ENCODE peak calls at places on chromosomes 11 and 22, in nine cellular contexts. S is psoas muscle, T is transverse colon, W is esophagus squamous epithelium, C is bronchial epithelial cell, K is mesenchymal stem cell, M is spleen, X is upper lobe of left lung, U is heart left ventricle. G is an unnamed sample.

GRCh38 chr11:95371147-95371546 is 140.1 kb upstream of the SESN3 start:
- DNase-seq in S (no peak), T (no peak), W (no peak), C (no peak), K (no peak), M (no peak), X (peak; percentile 24), U (no peak), G (no peak)

GRCh38 chr11:71519546-71519945 is 7.5 kb upstream of the KRTAP5-7 start:
- DNase-seq in S (no peak), T (no peak), W (no peak), C (no peak), K (no peak), M (no peak), X (no peak), U (no peak), G (no peak)

GRCh38 chr22:29855611-29856181 is 17.6 kb upstream of the ASCC2 start:
- DNase-seq in S (peak; percentile 82), T (no peak), W (no peak), C (no peak), K (no peak), M (no peak), X (peak; percentile 43), U (peak; percentile 89), G (peak; percentile 70)

GRCh38 chr11:75536786-75537629 is 11.3 kb upstream of the GDPD5 start:
- DNase-seq in S (no peak), T (no peak), W (no peak), C (peak; percentile 88), K (no peak), M (no peak), X (no peak), U (no peak), G (no peak)

GRCh38 chr11:82892611-82893169 is 7.5 kb downstream of the PRCP start:
- DNase-seq in S (no peak), T (no peak), W (no peak), C (no peak), K (no peak), M (no peak), X (no peak), U (no peak), G (no peak)

GRCh38 chr22:19911540-19912235 is 29.9 kb upstream of the COMT start:
- DNase-seq in S (no peak), T (no peak), W (no peak), C (no peak), K (no peak), M (no peak), X (no peak), U (no peak), G (no peak)

GRCh38 chr22:31937328-31937727 is 7.0 kb upstream of the YWHAH start:
- DNase-seq in S (no peak), T (no peak), W (no peak), C (no peak), K (no peak), M (peak; percentile 43), X (no peak), U (no peak), G (no peak)

GRCh38 chr11:12008790-12009616 is 577 bp upstream of the DKK3 start:
- DNase-seq in S (no peak), T (peak; percentile 14), W (no peak), C (no peak), K (peak; percentile 74), M (no peak), X (peak; percentile 35), U (peak; percentile 68), G (peak; percentile 80)

GRCh38 chr11:128608732-128609131 is 21.4 kb upstream of the ETS1 start:
- DNase-seq in S (no peak), T (no peak), W (no peak), C (no peak), K (no peak), M (no peak), X (no peak), U (no peak), G (no peak)

GRCh38 chr11:128615076-128615475 is 27.7 kb upstream of the ETS1 start:
- DNase-seq in S (no peak), T (no peak), W (no peak), C (no peak), K (no peak), M (no peak), X (no peak), U (no peak), G (no peak)

GRCh38 chr11:128607819-128608218 is 20.5 kb upstream of the ETS1 start:
- DNase-seq in S (no peak), T (no peak), W (no peak), C (no peak), K (no peak), M (no peak), X (no peak), U (no peak), G (no peak)

GRCh38 chr11:128613300-128613995 is 26.1 kb upstream of the ETS1 start:
- DNase-seq in S (no peak), T (no peak), W (no peak), C (no peak), K (no peak), M (peak; percentile 74), X (no peak), U (no peak), G (no peak)

DNA sequence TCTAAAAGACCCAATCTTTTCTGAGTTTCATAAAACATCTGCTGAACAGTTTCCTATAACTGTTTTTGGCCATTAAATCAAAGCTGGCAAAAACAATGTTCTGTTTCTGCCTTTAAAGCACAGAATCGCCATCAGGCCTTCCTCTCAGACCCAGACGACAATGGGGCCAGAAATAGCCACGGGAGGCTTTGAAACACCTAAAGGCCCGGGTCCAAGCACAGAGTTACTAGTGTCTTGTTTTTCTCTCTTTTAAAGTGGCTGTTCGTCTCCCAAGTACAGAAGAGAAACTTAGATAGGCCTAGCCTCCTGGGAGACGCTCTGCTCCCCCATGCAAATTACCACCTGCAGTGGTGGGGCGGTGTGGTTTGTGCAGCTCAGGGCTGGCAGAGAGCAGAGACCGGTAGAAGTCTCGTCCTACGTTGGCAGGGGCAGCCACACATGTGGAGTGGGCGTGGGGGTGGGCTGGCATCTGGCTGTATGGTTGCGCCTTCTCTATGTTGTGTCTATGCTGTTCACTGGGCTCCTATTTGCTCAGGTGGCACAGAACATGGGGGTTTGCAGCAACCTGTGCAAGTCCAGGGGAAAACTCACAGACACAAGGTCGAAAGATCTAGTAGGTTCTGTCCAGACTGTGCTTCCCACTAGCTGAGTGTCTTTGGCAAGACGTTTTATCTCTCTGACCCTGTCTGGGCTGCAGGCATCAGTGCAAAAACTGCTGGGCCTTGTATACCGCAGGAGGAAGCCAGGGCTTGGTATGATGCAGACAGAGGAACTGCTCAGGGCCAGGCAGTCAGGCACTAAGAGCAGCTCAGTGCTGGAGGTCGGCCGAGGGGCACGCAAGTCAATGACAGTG is 23.6 kb upstream of the ETS1 start:
- DNase-seq in S (no peak), T (peak; percentile 77), W (peak; percentile 40), C (no peak), K (no peak), M (peak; percentile 94), X (no peak), U (no peak), G (no peak)
- H3K4me3 ChIP-seq in S (no peak overlapping the region), T (no peak overlapping the region), W (no peak overlapping the region), C (no peak overlapping the region), K (no peak overlapping the region), M (no peak overlapping the region), X (no peak overlapping the region), U (no peak overlapping the region), G (no peak overlapping the region)

DNA sequence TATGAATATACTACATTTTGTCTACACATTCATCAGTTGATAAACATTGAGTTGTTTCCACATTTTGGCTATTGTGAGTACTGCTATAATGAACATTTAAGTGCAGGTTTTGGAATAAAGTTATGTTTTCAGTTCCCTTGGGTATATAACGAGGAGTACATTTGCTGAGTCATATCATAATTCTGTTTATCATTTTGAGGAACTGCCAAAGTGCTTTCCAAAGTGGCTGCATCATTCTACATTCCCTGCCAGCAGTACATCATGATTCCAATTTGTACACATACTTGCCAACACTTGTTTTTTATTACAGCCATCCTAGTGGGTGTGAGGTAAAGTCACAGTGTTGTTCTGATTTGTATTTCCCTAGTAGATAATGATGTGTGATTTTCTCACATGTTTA is 1458.6 kb upstream of the TENM4 start:
- DNase-seq in S (no peak), T (no peak), W (no peak), C (peak; percentile 92), K (no peak), M (no peak), X (no peak), U (no peak), G (peak; percentile 3)
- H3K27me3 ChIP-seq in S (no peaks in the 10 kb centered on the region), T (no peaks in the 10 kb centered on the region), W (no peaks in the 10 kb centered on the region), C (no peaks in the 10 kb centered on the region), K (no peaks in the 10 kb centered on the region), M (no peaks in the 10 kb centered on the region), X (no peaks in the 10 kb centered on the region), U (no peaks in the 10 kb centered on the region), G (no peaks in the 10 kb centered on the region)

GRCh38 chr22:50438305-50439275 is 36.2 kb downstream of the SBF1 start:
- DNase-seq in S (no peak), T (no peak), W (no peak), C (no peak), K (no peak), M (no peak), X (no peak), U (peak; percentile 22), G (no peak)

GRCh38 chr22:50441428-50441993 is 33.3 kb downstream of the SBF1 start:
- DNase-seq in S (peak; percentile 56), T (no peak), W (no peak), C (no peak), K (no peak), M (no peak), X (peak; percentile 14), U (no peak), G (no peak)

GRCh38 chr22:50443202-50443601 is 31.6 kb downstream of the SBF1 start:
- DNase-seq in S (no peak), T (no peak), W (no peak), C (no peak), K (no peak), M (no peak), X (no peak), U (peak; percentile 27), G (no peak)

GRCh38 chr22:50439314-50440250 is 35.3 kb downstream of the SBF1 start:
- DNase-seq in S (peak; percentile 51), T (no peak), W (no peak), C (no peak), K (no peak), M (no peak), X (no peak), U (peak; percentile 21), G (no peak)

DNA sequence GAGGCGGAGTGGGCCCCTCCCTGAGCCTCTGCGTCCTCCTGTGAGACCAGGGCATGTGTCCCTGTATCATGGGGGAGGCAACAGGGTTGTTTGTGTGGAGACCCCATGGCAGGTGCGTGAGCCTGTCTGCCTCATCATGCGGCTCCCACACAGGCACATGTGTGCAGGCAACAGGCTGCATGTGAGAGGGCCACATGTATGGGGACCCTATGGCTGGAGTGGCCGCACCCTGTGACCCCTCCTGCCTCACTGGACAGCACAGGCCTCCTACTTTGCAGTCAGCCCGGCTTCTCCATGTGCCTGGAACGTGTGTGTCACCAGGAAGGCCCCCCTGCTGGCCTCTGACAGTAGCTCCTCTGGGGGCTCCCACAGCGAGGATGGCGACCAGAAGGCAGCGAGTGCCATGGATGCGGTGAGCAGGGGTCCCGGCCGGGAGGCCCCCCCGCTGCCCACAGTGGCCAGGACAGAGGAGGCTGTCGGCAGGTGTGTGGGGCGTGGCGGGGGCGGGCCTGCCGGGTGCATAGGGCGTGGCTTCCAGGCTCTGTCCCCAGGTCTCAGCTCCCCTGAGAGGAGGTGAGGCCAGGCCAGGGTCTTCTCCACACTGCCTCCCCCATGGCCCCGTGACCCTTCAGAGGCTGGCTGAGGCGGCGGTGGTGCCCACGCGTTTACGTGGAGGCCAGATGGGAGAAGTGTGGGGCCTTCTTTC is 34.1 kb downstream of the SBF1 start:
- DNase-seq in S (peak; percentile 53), T (no peak), W (no peak), C (no peak), K (no peak), M (no peak), X (no peak), U (peak; percentile 18), G (no peak)
- H3K36me3 ChIP-seq in S (peaks cover 9% of the 10 kb centered on the region), T (peaks cover 25% of the 10 kb centered on the region), W (peaks cover 36% of the 10 kb centered on the region), C (peaks cover 28% of the 10 kb centered on the region), K (peaks cover 91% of the 10 kb centered on the region), M (peaks cover 97% of the 10 kb centered on the region), X (peaks cover 86% of the 10 kb centered on the region), U (peaks cover 69% of the 10 kb centered on the region), G (peaks cover 26% of the 10 kb centered on the region)

DNA sequence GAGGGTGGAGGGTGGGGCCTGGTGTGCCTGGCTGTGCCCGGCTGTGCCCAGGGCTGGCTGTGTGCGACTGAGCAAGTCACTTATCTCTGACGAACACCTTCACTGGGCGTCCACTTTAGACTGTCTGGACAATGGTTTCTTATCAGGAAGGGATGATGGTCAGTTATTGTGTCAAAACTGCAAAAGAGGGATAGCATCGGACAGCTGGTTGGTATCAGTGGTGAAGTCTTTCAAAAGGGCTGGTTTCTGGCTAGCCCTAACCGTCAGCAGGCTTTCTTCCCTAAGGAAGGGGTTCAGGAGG is 4.1 kb upstream of the MGAT3 start:
- DNase-seq in S (no peak), T (no peak), W (no peak), C (no peak), K (no peak), M (no peak), X (no peak), U (no peak), G (no peak)
- H3K4me3 ChIP-seq in S (no peak overlapping the region), T (no peak overlapping the region), W (no peak overlapping the region), C (no peak overlapping the region), K (no peak overlapping the region), M (no peak overlapping the region), X (no peak overlapping the region), U (no peak overlapping the region), G (no peak overlapping the region)